ENCODE peak calls at places on chromosomes 16 and 17, in four cellular contexts. V is psoas muscle; M is CD8-positive, alpha-beta memory T cell; P is OCI-LY7. R is an unnamed sample.

GRCh38 chr17:27263386-27263785 is 30.5 kb upstream of the WSB1 start:
- DNase-seq in V (no peak), M (no peak), P (no peak), R (no peak)

GRCh38 chr17:2292100-2292499 is 11.5 kb downstream of the SMG6 start:
- DNase-seq in V (no peak), M (no peak), P (no peak), R (no peak)

GRCh38 chr16:61858996-61859395 is 177.2 kb downstream of the CDH8 start:
- DNase-seq in V (no peak), M (no peak), P (no peak), R (no peak)

GRCh38 chr17:62692721-62693431 is 65.4 kb downstream of the MRC2 start:
- DNase-seq in V (no peak), M (no peak), P (no peak), R (no peak)

GRCh38 chr17:81890447-81891302 is 711 bp downstream of the ALYREF start:
- DNase-seq in V (no peak), M (no peak), P (peak), R (no peak)

GRCh38 chr16:57559075-57559790 is 16.8 kb downstream of the ADGRG5 start:
- DNase-seq in V (no peak), M (no peak), P (no peak), R (no peak)

GRCh38 chr16:70746708-70747424 is 54.1 kb downstream of the VAC14 start:
- DNase-seq in V (peak), M (peak), P (peak), R (peak)

GRCh38 chr17:72984145-72984924 is 108.2 kb downstream of the SLC39A11 start:
- DNase-seq in V (no peak), M (no peak), P (no peak), R (no peak)

GRCh38 chr16:30377812-30378235 is 3.2 kb downstream of the MYL11 start:
- DNase-seq in V (peak), M (peak), P (peak), R (peak)

GRCh38 chr17:65228287-65228686 is 91.1 kb downstream of the RGS9 start:
- DNase-seq in V (no peak), M (no peak), P (no peak), R (no peak)

GRCh38 chr17:80512233-80512632 is 32.4 kb upstream of the RPTOR start:
- DNase-seq in V (no peak), M (no peak), P (no peak), R (no peak)

GRCh38 chr16:27102701-27103575 is 36.2 kb downstream of the C16orf82 start:
- DNase-seq in V (no peak), M (no peak), P (no peak), R (no peak)

GRCh38 chr16:3819741-3820724 is 60.5 kb downstream of the CREBBP start:
- DNase-seq in V (no peak), M (peak), P (no peak), R (no peak)

GRCh38 chr16:79325211-79325610 is 275.3 kb downstream of the MAF start:
- DNase-seq in V (no peak), M (no peak), P (no peak), R (no peak)

GRCh38 chr17:67038861-67039365 is 5.4 kb upstream of the CACNG1 start:
- DNase-seq in V (no peak), M (no peak), P (no peak), R (no peak)

GRCh38 chr17:69874220-69874670 is 200.8 kb upstream of the KCNJ16 start:
- DNase-seq in V (no peak), M (no peak), P (no peak), R (no peak)

GRCh38 chr17:10127819-10128375 is 70.5 kb downstream of the GAS7 start:
- DNase-seq in V (peak), M (no peak), P (no peak), R (peak)

GRCh38 chr17:31095239-31096105 is 695 bp downstream of the NF1 start:
- DNase-seq in V (peak), M (peak), P (peak), R (no peak)

GRCh38 chr17:49580981-49581644 is 5.4 kb downstream of the NXPH3 start:
- DNase-seq in V (no peak), M (no peak), P (no peak), R (no peak)
- H3K27ac ChIP-seq in V (no peak), M (no peak), P (no peak), R (no peak)

GRCh38 chr17:1005361-1005946 is 8.5 kb downstream of the TIMM22 start:
- DNase-seq in V (peak), M (peak), P (no peak), R (no peak)
- H3K27ac ChIP-seq in V (peak), M (no peak), P (no peak), R (peak)

GRCh38 chr16:54506691-54507090 is 220.1 kb upstream of the IRX3 start:
- DNase-seq in V (no peak), M (no peak), P (no peak), R (no peak)
- H3K27ac ChIP-seq in V (no peak), M (no peak), P (no peak), R (no peak)

GRCh38 chr16:243348-243747 is 8.7 kb downstream of the FAM234A start:
- DNase-seq in V (no peak), M (no peak), P (no peak), R (no peak)
- H3K27ac ChIP-seq in V (peak), M (no peak), P (no peak), R (no peak)

GRCh38 chr16:22624038-22624656 is 113.5 kb downstream of the NPIPB5 start:
- DNase-seq in V (no peak), M (no peak), P (no peak), R (no peak)

GRCh38 chr16:22628994-22629393 is 118.3 kb downstream of the NPIPB5 start:
- DNase-seq in V (no peak), M (no peak), P (no peak), R (no peak)

GRCh38 chr16:22625948-22626347 is 115.3 kb downstream of the NPIPB5 start:
- DNase-seq in V (no peak), M (no peak), P (no peak), R (no peak)

GRCh38 chr16:22624759-22625533 is 114.3 kb downstream of the NPIPB5 start:
- DNase-seq in V (no peak), M (no peak), P (no peak), R (no peak)

GRCh38 chr16:22627043-22627442 is 116.4 kb downstream of the NPIPB5 start:
- DNase-seq in V (no peak), M (no peak), P (no peak), R (no peak)
- H3K27ac ChIP-seq in V (no peak), M (no peak), P (no peak), R (no peak)

GRCh38 chr17:78785011-78785662 is 3.1 kb upstream of the CYTH1 start:
- DNase-seq in V (no peak), M (no peak), P (no peak), R (no peak)

GRCh38 chr17:78781339-78782304 is at the start of gene CYTH1:
- DNase-seq in V (peak), M (peak), P (peak), R (no peak)

GRCh38 chr17:78783711-78784396 is 1.8 kb upstream of the CYTH1 start:
- DNase-seq in V (no peak), M (no peak), P (no peak), R (no peak)

GRCh38 chr17:78785663-78786057 is 3.6 kb upstream of the CYTH1 start:
- DNase-seq in V (no peak), M (no peak), P (no peak), R (no peak)

DNA sequence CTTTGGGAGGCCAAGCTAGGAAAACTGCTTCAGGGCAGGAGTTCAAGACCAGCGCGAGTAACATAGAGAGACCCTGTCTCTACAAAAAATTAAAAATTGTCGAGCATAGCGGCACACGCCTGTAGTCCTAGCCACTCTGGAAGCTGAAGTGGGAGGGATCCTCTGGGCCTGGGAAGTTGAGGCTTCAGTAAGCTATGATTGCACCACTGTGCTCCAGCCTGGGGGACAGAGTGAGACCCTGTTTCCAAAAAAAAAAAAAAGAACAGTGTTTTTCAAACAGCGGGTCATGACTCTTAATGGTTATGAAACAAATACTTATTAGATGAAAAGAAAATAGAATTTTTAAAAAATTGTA is 2.3 kb upstream of the CYTH1 start:
- DNase-seq in V (no peak), M (no peak), P (no peak), R (no peak)
- H3K27ac ChIP-seq in V (peak), M (no peak), P (no peak), R (peak)

GRCh38 chr16:67666538-67667433 is at the start of the genes C16orf86 and ENKD1:
- DNase-seq in V (peak), M (peak), P (peak), R (peak)
- H3K27ac ChIP-seq in V (peak), M (peak), P (peak), R (peak)

GRCh38 chr17:32563583-32563982 is 76.8 kb downstream of the CDK5R1 start:
- DNase-seq in V (no peak), M (no peak), P (no peak), R (no peak)
- H3K27ac ChIP-seq in V (no peak), M (no peak), P (no peak), R (no peak)

GRCh38 chr16:49562228-49562627 is 188.6 kb downstream of the C16orf78 start:
- DNase-seq in V (no peak), M (no peak), P (no peak), R (no peak)

GRCh38 chr16:49558451-49558850 is 184.8 kb downstream of the C16orf78 start:
- DNase-seq in V (no peak), M (no peak), P (no peak), R (no peak)

GRCh38 chr16:49557070-49557446 is 183.5 kb downstream of the C16orf78 start:
- DNase-seq in V (no peak), M (no peak), P (no peak), R (no peak)

GRCh38 chr16:49559242-49559641 is 185.6 kb downstream of the C16orf78 start:
- DNase-seq in V (no peak), M (no peak), P (no peak), R (no peak)

DNA sequence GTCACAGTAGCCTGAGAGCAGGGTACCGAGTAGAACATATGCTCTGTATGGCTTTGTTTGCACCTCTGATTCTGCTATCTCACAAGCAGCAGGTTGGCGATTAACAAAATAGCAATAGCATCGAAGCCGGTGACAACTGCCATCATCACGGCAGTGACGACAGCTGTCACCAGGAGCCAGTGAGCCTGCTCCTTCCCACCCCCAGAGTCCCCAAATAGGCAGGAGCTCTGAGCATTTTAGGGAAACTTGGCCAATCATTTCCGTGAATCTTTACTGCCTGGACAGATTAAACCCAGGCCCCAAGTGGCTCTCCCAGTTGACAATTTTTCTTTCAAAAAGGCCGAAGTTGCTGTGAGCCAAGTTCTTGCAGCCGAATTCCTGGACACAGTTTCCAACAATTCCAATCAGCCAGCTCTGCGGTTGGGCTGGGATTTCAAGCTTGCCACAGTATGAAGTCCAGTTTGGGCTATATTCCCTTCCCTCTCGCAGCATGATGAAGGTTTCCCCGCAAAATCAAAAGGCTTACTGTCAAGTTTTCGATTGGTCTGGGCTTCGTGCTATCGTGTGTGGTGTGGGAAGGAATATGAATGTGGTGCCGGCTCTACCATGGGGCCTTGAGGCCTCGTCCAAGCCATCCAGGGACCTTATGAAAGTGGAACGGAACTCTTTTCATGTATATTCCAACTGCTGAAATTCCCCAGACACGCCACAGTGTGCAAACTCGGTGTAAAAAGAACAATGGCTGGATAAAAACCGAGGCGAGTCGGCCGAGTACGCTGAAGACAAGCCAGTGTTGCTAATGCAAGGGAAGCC is 186.6 kb downstream of the C16orf78 start:
- DNase-seq in V (peak), M (no peak), P (no peak), R (peak)
- H3K27ac ChIP-seq in V (peak), M (no peak), P (no peak), R (no peak)

GRCh38 chr16:89563639-89564392 is 3.3 kb downstream of the RPL13 start:
- DNase-seq in V (no peak), M (no peak), P (no peak), R (no peak)

GRCh38 chr16:89565506-89566372 is 5.3 kb downstream of the RPL13 start:
- DNase-seq in V (peak), M (peak), P (peak), R (no peak)

GRCh38 chr16:89564476-89565255 is 4.2 kb downstream of the RPL13 start:
- DNase-seq in V (no peak), M (no peak), P (peak), R (no peak)

GRCh38 chr16:89562939-89563338 is 2.5 kb downstream of the RPL13 start:
- DNase-seq in V (no peak), M (no peak), P (no peak), R (no peak)

GRCh38 chr16:89565256-89565505 is 4.7 kb downstream of the RPL13 start:
- DNase-seq in V (no peak), M (no peak), P (no peak), R (no peak)
- H3K27ac ChIP-seq in V (no peak), M (no peak), P (peak), R (no peak)

R was measured in tibial nerve.